ENCODE peak calls at places on chromosomes 7 and 10, in nine cellular contexts. S, V, E, R, L, N, U, M and Q are unnamed samples.

GRCh38 chr7:126778101-126778500 is 474.6 kb downstream of the GRM8 start:
- DNase-seq in S (no peak), V (no peak), E (no peak), R (no peak), L (no peak), N (no peak), U (no peak), M (peak), Q (peak)

GRCh38 chr10:54904833-54905232 is 103.8 kb upstream of the PCDH15 start:
- DNase-seq in S (no peak), V (no peak), E (no peak), R (no peak), L (no peak), N (no peak), U (no peak), M (no peak), Q (no peak)

GRCh38 chr7:121803041-121803440 is 69.9 kb upstream of the PTPRZ1 start:
- DNase-seq in S (no peak), V (no peak), E (no peak), R (peak), L (no peak), N (no peak), U (no peak), M (no peak), Q (no peak)

GRCh38 chr10:14412624-14413023 is 81.9 kb upstream of the FRMD4A start:
- DNase-seq in S (peak), V (no peak), E (no peak), R (no peak), L (no peak), N (no peak), U (no peak), M (no peak), Q (no peak)

GRCh38 chr7:94375167-94375566 is 19.5 kb upstream of the COL1A2 start:
- DNase-seq in S (peak), V (no peak), E (no peak), R (peak), L (no peak), N (no peak), U (no peak), M (peak), Q (peak)

GRCh38 chr7:116502201-116503096 is 2.9 kb downstream of the CAV2 start:
- DNase-seq in S (no peak), V (no peak), E (no peak), R (no peak), L (no peak), N (no peak), U (no peak), M (no peak), Q (no peak)

GRCh38 chr7:28179081-28180030 is 1.2 kb downstream of the JAZF1 start:
- DNase-seq in S (no peak), V (no peak), E (peak), R (peak), L (peak), N (peak), U (no peak), M (peak), Q (peak)

GRCh38 chr10:95266674-95267095 is 24.1 kb downstream of the PDLIM1 start:
- DNase-seq in S (peak), V (peak), E (peak), R (peak), L (peak), N (peak), U (peak), M (peak), Q (peak)

GRCh38 chr7:21941570-21942224 is 4.0 kb downstream of the CDCA7L start:
- DNase-seq in S (peak), V (no peak), E (peak), R (peak), L (peak), N (peak), U (no peak), M (peak), Q (no peak)

GRCh38 chr10:60905580-60905979 is 38.4 kb downstream of the RHOBTB1 start:
- DNase-seq in S (peak), V (no peak), E (no peak), R (peak), L (no peak), N (no peak), U (no peak), M (no peak), Q (no peak)

GRCh38 chr7:14055813-14056212 is 66.3 kb upstream of the ETV1 start:
- DNase-seq in S (no peak), V (no peak), E (no peak), R (no peak), L (no peak), N (no peak), U (no peak), M (no peak), Q (no peak)

GRCh38 chr10:128759174-128759573 is 633.0 kb upstream of the MKI67 start:
- DNase-seq in S (no peak), V (no peak), E (no peak), R (no peak), L (no peak), N (no peak), U (no peak), M (no peak), Q (no peak)

GRCh38 chr7:155489158-155489840 is 31.4 kb downstream of the EN2 start:
- DNase-seq in S (no peak), V (no peak), E (no peak), R (no peak), L (no peak), N (no peak), U (no peak), M (no peak), Q (no peak)

GRCh38 chr10:18659784-18660561 is 742 bp downstream of the ARL5B start:
- DNase-seq in S (peak), V (no peak), E (peak), R (peak), L (peak), N (peak), U (peak), M (peak), Q (peak)

GRCh38 chr10:30637881-30638467 is 8.4 kb upstream of the LYZL2 start:
- DNase-seq in S (peak), V (peak), E (no peak), R (peak), L (no peak), N (peak), U (peak), M (peak), Q (no peak)

GRCh38 chr7:130356121-130356759 is 11.6 kb downstream of the CPA5 start:
- DNase-seq in S (peak), V (peak), E (peak), R (peak), L (no peak), N (peak), U (peak), M (peak), Q (peak)

GRCh38 chr7:47088329-47089067 is 493.4 kb downstream of the TNS3 start:
- DNase-seq in S (peak), V (no peak), E (peak), R (peak), L (peak), N (peak), U (peak), M (peak), Q (peak)

GRCh38 chr7:1457949-1458675 is 1.2 kb downstream of the MICALL2 start:
- DNase-seq in S (no peak), V (no peak), E (no peak), R (no peak), L (no peak), N (peak), U (peak), M (no peak), Q (no peak)

GRCh38 chr10:137031-137430 is 1.8 kb downstream of the ZMYND11 start:
- DNase-seq in S (peak), V (peak), E (peak), R (peak), L (peak), N (peak), U (peak), M (peak), Q (peak)

GRCh38 chr10:30529373-30529998 is 95.5 kb downstream of the MAP3K8 start:
- DNase-seq in S (no peak), V (no peak), E (no peak), R (no peak), L (peak), N (no peak), U (no peak), M (no peak), Q (peak)

GRCh38 chr10:5894873-5895272 is 4.8 kb downstream of the FBH1 start:
- DNase-seq in S (no peak), V (no peak), E (no peak), R (no peak), L (no peak), N (no peak), U (no peak), M (no peak), Q (no peak)

GRCh38 chr7:116165717-116166116 is 44.6 kb upstream of the TES start:
- DNase-seq in S (no peak), V (no peak), E (no peak), R (no peak), L (no peak), N (no peak), U (no peak), M (no peak), Q (no peak)

GRCh38 chr7:44461387-44461786 is 29.1 kb downstream of the NUDCD3 start:
- DNase-seq in S (peak), V (no peak), E (no peak), R (peak), L (peak), N (peak), U (no peak), M (peak), Q (no peak)

GRCh38 chr10:29555746-29556481 is 78.9 kb downstream of the SVIL start:
- DNase-seq in S (peak), V (no peak), E (no peak), R (peak), L (no peak), N (peak), U (no peak), M (peak), Q (no peak)

GRCh38 chr10:101840102-101840684 is 3.4 kb downstream of the KCNIP2 start:
- DNase-seq in S (no peak), V (no peak), E (peak), R (no peak), L (no peak), N (no peak), U (no peak), M (peak), Q (peak)

GRCh38 chr7:46908770-46909169 is 673.1 kb downstream of the TNS3 start:
- DNase-seq in S (peak), V (no peak), E (no peak), R (peak), L (no peak), N (peak), U (no peak), M (no peak), Q (no peak)

GRCh38 chr7:144731661-144732060 is 104.2 kb downstream of the TPK1 start:
- DNase-seq in S (no peak), V (no peak), E (no peak), R (no peak), L (no peak), N (no peak), U (no peak), M (no peak), Q (no peak)

GRCh38 chr10:124348801-124349200 is 69.9 kb downstream of the OAT start:
- DNase-seq in S (no peak), V (no peak), E (no peak), R (no peak), L (no peak), N (no peak), U (no peak), M (no peak), Q (no peak)

GRCh38 chr7:130877676-130878305 is 143.8 kb upstream of the KLF14 start:
- DNase-seq in S (peak), V (no peak), E (no peak), R (no peak), L (no peak), N (no peak), U (no peak), M (no peak), Q (no peak)

GRCh38 chr7:154872811-154873570 is 129.9 kb downstream of the PAXIP1 start:
- DNase-seq in S (no peak), V (no peak), E (no peak), R (no peak), L (no peak), N (no peak), U (no peak), M (no peak), Q (no peak)

GRCh38 chr10:22491931-22492615 is 146.8 kb downstream of the SPAG6 start:
- DNase-seq in S (no peak), V (no peak), E (no peak), R (no peak), L (no peak), N (no peak), U (no peak), M (no peak), Q (no peak)

GRCh38 chr7:108340856-108341411 is 115.3 kb downstream of the NRCAM start:
- DNase-seq in S (no peak), V (no peak), E (no peak), R (no peak), L (no peak), N (peak), U (peak), M (no peak), Q (no peak)

GRCh38 chr7:116356333-116356965 is 143.1 kb upstream of the CAV2 start:
- DNase-seq in S (no peak), V (no peak), E (no peak), R (no peak), L (no peak), N (no peak), U (no peak), M (no peak), Q (no peak)

GRCh38 chr7:70679666-70680065 is 452.3 kb upstream of the GALNT17 start:
- DNase-seq in S (no peak), V (no peak), E (no peak), R (peak), L (no peak), N (no peak), U (no peak), M (no peak), Q (no peak)
- H3K4me2 ChIP-seq in S (no peak), V (no peak), E (no peak), R (no peak), L (no peak), N (no peak), U (no peak), M (no peak), Q (no peak)

GRCh38 chr7:2824678-2825461 is 19.2 kb downstream of the GNA12 start:
- DNase-seq in S (peak), V (no peak), E (no peak), R (peak), L (peak), N (no peak), U (no peak), M (peak), Q (peak)
- H3K4me2 ChIP-seq in S (peak), V (no peak), E (no peak), R (peak), L (peak), N (no peak), U (no peak), M (no peak), Q (peak)

GRCh38 chr7:140058517-140058916 is 4.2 kb downstream of the PARP12 start:
- DNase-seq in S (no peak), V (no peak), E (no peak), R (no peak), L (no peak), N (no peak), U (no peak), M (no peak), Q (no peak)

GRCh38 chr7:140060243-140060630 is 2.5 kb downstream of the PARP12 start:
- DNase-seq in S (no peak), V (no peak), E (no peak), R (peak), L (no peak), N (peak), U (no peak), M (no peak), Q (no peak)

GRCh38 chr7:140060788-140061606 is 1.8 kb downstream of the PARP12 start:
- DNase-seq in S (peak), V (no peak), E (no peak), R (peak), L (no peak), N (peak), U (no peak), M (no peak), Q (no peak)

GRCh38 chr7:140061607-140061930 is 1.2 kb downstream of the PARP12 start:
- DNase-seq in S (no peak), V (no peak), E (no peak), R (peak), L (no peak), N (peak), U (no peak), M (no peak), Q (no peak)

DNA sequence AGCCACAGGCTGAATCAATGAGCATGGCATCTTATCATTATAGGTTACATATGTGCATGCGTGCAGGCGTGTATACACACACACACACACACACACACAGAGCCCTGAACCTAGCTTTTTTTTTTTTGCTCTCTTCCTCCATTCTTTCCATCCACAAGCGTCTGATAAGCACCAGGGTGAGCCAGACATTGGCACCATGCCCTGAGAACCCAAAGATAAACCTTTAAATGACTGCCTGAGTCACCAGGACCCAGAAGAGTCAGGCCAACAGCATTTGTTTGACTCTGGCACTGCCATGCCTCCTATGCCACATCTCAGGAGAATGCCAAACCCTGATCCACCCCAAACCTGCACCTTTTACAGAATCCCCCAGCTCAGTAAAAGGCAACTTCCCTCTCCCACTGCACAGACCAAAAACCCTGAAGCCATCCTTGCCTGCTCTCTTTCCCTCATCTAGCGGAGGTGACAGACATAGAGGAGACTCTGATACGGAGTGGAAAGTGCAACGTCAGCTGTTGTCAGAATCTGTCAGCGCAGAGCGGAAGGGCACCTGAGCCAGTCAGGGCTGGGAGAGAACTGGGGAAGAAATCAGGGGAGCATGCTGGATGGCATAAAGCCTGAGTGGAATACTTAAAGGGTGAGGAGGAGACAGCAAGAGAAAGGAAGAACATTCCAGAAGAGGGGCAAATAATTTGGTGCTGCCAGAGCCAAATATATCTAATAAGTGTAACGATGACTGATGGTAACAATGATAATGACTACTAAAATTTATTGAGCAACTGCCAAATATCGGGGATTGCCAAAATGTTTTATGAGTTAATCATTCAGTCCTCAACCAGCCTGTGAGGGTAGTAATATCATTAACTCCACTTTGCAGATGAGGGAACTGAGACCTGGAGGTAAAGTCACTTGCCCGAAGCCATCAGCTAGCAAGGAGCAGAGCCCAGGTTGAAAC is 3.2 kb downstream of the PARP12 start:
- DNase-seq in S (peak), V (peak), E (peak), R (peak), L (no peak), N (peak), U (peak), M (no peak), Q (no peak)
- H3K4me2 ChIP-seq in S (peak), V (peak), E (peak), R (peak), L (no peak), N (peak), U (no peak), M (no peak), Q (no peak)

GRCh38 chr7:74185636-74186035 is 11.5 kb downstream of the EIF4H start:
- DNase-seq in S (no peak), V (no peak), E (no peak), R (no peak), L (no peak), N (no peak), U (no peak), M (no peak), Q (no peak)
- H3K4me2 ChIP-seq in S (no peak), V (no peak), E (peak), R (peak), L (peak), N (no peak), U (no peak), M (no peak), Q (peak)